ENCODE peak calls at places on chromosomes 1 and 21, in four cellular contexts. A is GM23248, U is fibroblast of lung, J is IMR-90. E is an unnamed sample.

GRCh38 chr1:237205400-237206064 is 163.5 kb downstream of the RYR2 start:
- DNase-seq in A (peak; percentile 45), U (no peak), J (peak; percentile 16), E (no peak)

GRCh38 chr1:107964397-107965111 is 426 bp downstream of the VAV3 start:
- DNase-seq in A (peak; percentile 34), U (peak; percentile 9), J (no peak), E (peak; percentile 24)

GRCh38 chr1:76425104-76425842 is 350.7 kb downstream of the ST6GALNAC3 start:
- DNase-seq in A (no peak), U (no peak), J (no peak), E (no peak)

GRCh38 chr1:62687903-62688686 is at the start of gene DOCK7:
- DNase-seq in A (peak; percentile 91), U (peak; percentile 82), J (peak; percentile 74), E (peak; percentile 90)

GRCh38 chr1:201346337-201346939 is 31.0 kb downstream of the TNNT2 start:
- DNase-seq in A (peak; percentile 71), U (peak; percentile 49), J (peak; percentile 61), E (peak; percentile 72)

GRCh38 chr1:28104866-28105467 is 16.6 kb upstream of the EYA3 start:
- DNase-seq in A (peak; percentile 81), U (peak; percentile 67), J (peak; percentile 76), E (peak; percentile 42)

GRCh38 chr1:28835237-28835650 is 23.3 kb downstream of the OPRD1 start:
- DNase-seq in A (no peak), U (no peak), J (no peak), E (no peak)

GRCh38 chr1:52139817-52140540 is 1.9 kb upstream of the ZFYVE9 start:
- DNase-seq in A (peak; percentile 96), U (peak; percentile 85), J (peak; percentile 88), E (peak; percentile 91)

GRCh38 chr1:151377150-151377884 is 4.8 kb upstream of the SELENBP1 start:
- DNase-seq in A (no peak), U (no peak), J (no peak), E (no peak)

GRCh38 chr1:66323958-66324357 is 210.0 kb upstream of the SGIP1 start:
- DNase-seq in A (peak; percentile 40), U (peak; percentile 64), J (peak; percentile 35), E (peak; percentile 30)

GRCh38 chr1:24283326-24284155 is 35.6 kb upstream of the GRHL3 start:
- DNase-seq in A (peak; percentile 82), U (peak; percentile 87), J (peak; percentile 86), E (peak; percentile 66)

GRCh38 chr1:156070523-156070922 is 9.6 kb downstream of the RAB25 start:
- DNase-seq in A (no peak), U (no peak), J (no peak), E (no peak)

GRCh38 chr21:15060776-15061175 is 4.0 kb downstream of the NRIP1 start:
- DNase-seq in A (peak; percentile 48), U (peak; percentile 66), J (peak; percentile 51), E (peak; percentile 53)

GRCh38 chr21:15062566-15062965 is 2.2 kb downstream of the NRIP1 start:
- DNase-seq in A (peak; percentile 26), U (peak; percentile 15), J (no peak), E (peak; percentile 33)

GRCh38 chr21:15061284-15061683 is 3.5 kb downstream of the NRIP1 start:
- DNase-seq in A (no peak), U (no peak), J (no peak), E (no peak)

GRCh38 chr21:15063081-15063820 is 1.5 kb downstream of the NRIP1 start:
- DNase-seq in A (peak; percentile 51), U (peak; percentile 50), J (peak; percentile 18), E (peak; percentile 41)

DNA sequence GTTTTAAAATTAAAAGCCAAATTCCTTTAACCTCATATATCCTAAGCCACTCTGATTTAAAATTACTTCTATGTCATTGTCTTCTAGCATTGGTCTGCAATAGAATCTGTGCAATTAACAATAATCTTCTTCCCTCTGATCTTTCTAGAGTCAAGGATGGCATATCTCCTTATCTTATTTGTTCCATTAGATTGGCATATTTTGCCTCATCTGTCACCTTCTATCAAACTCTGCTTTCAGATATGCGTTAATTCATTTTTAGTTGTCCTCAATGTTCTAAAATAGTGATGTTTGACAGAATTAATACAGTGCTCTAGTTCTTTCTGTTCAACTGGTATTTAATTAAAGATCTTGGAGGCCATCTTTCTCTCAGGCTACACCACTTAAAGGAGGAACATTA is 3.1 kb downstream of the NRIP1 start:
- DNase-seq in A (no peak), U (no peak), J (no peak), E (no peak)
- H3K9ac ChIP-seq in A (peak overlapping the region; percentile 91), U (no peak overlapping the region), J (peak overlapping the region; percentile 19), E (peak overlapping the region; percentile 91)

DNA sequence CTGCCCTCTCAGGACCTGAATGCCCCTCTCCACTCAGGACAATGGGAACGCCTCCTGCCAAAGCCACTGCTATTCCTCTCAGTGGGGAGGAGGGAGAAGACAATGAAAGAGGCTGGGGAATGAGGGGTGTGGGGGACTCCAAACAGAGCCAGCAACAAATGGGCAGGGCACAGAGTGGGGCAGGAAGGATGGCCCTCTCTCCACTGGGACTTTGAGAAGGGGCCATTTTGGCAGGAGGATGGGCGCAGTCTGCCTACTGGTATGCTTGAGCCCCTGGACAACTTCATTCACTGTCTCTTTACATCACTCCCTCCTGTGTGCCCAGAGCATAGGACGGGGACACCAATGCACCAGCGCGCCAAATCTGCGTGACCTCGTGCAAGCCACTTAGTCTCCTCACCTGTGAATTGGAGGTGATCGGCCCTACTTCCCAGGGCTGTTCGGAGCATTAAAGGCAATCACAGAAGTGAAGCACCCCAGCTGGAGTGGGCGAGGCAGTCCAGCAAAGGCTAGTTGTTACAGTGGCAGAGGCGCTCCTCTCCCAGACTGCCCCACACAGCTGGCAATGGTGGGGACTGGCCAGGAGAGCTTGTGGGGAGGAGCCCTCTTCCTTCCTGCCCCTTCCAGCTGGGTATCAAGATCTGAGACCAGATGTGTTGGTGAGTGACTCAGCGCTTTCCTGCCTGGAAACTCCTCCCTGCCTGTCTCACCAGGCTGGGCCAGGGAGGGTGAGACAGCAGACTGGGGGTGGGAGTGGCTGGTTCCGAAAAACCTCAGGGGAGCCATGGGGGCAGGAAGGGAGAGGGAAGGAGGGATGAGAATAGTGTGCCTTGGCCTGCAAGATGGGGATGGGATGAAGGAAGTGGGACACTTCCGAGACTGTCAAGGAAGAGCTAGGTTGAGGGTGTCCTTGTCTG is 22.4 kb upstream of the SYNC start:
- DNase-seq in A (peak; percentile 97), U (peak; percentile 95), J (peak; percentile 96), E (peak; percentile 92)
- H3K4me3 ChIP-seq in A (no peak overlapping the region), U (no peak overlapping the region), J (no peak overlapping the region), E (peak overlapping the region; percentile 25)

GRCh38 chr1:25858906-25859789 is at the start of gene AUNIP:
- DNase-seq in A (peak; percentile 97), U (peak; percentile 84), J (peak; percentile 85), E (peak; percentile 96)
- H3K4me1 ChIP-seq in A (no peaks in the 10 kb centered on the region), U (peaks cover 4% of the 10 kb centered on the region), J (no peaks in the 10 kb centered on the region), E (peaks cover 11% of the 10 kb centered on the region)

GRCh38 chr1:114346480-114347029 is 164.4 kb downstream of the TRIM33 start:
- DNase-seq in A (peak; percentile 98), U (peak; percentile 87), J (peak; percentile 90), E (peak; percentile 99)
- H3K9ac ChIP-seq in A (peak overlapping the region; percentile 76), U (no peak overlapping the region), J (peak overlapping the region; percentile 62), E (peak overlapping the region; percentile 61)

GRCh38 chr1:234969011-234969441 is 159.6 kb downstream of the TOMM20 start:
- DNase-seq in A (no peak), U (no peak), J (peak; percentile 84), E (no peak)

GRCh38 chr1:234968470-234968869 is 160.2 kb downstream of the TOMM20 start:
- DNase-seq in A (no peak), U (no peak), J (no peak), E (no peak)

GRCh38 chr1:234970371-234970730 is 158.3 kb downstream of the TOMM20 start:
- DNase-seq in A (no peak), U (peak; percentile 98), J (peak; percentile 98), E (no peak)

GRCh38 chr1:234970731-234971476 is 157.7 kb downstream of the TOMM20 start:
- DNase-seq in A (peak; percentile 91), U (peak; percentile 100), J (peak; percentile 98), E (peak; percentile 90)

DNA sequence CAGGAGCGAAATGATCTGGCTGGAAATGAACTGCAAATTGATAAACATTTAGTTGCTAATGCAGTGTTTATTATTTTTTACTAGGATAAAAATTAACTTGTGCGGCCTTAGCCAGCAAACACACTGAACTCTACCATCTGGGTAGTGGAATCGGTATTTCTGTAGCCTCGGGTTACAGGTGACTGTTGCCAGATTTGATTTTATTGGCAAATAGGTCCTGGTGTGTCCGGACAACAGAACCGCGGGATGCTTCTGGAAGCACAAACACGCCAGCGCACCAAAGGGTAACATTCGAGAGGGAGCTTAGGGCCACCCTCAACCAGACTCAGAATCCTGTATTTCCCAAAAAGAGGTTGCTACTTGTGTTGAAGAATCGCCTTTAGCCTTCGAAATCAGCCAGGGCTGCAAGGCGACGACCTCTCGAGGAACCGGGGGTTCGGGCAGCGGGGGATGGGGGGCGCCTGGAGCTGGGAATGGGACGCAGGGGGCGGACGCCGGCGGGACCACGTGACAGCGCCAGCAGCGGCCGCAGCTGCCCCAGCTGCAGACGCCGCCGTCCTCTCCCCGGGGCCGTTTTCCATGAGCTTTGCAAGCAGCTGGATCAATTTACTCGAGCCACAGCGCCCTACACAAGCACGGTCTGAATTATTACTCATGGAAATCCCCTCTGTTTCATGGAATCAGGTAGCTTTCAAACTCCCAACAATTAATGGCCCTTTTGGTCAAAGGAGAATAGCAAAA is 158.8 kb downstream of the TOMM20 start:
- DNase-seq in A (peak; percentile 86), U (peak; percentile 93), J (peak; percentile 92), E (peak; percentile 89)
- H3K4me3 ChIP-seq in A (peak overlapping the region; percentile 61), U (peak overlapping the region; percentile 38), J (peak overlapping the region; percentile 28), E (peak overlapping the region; percentile 73)

GRCh38 chr21:42670884-42671283 is 17.5 kb downstream of the PDE9A start:
- DNase-seq in A (no peak), U (no peak), J (no peak), E (no peak)

GRCh38 chr21:42671778-42672593 is 18.6 kb downstream of the PDE9A start:
- DNase-seq in A (no peak), U (peak; percentile 57), J (no peak), E (no peak)

GRCh38 chr21:42668620-42669019 is 15.2 kb downstream of the PDE9A start:
- DNase-seq in A (no peak), U (no peak), J (no peak), E (no peak)

GRCh38 chr21:42669069-42669468 is 15.6 kb downstream of the PDE9A start:
- DNase-seq in A (peak; percentile 14), U (no peak), J (no peak), E (no peak)

GRCh38 chr21:42670058-42670830 is 16.8 kb downstream of the PDE9A start:
- DNase-seq in A (no peak), U (no peak), J (no peak), E (no peak)
- H3K4me1 ChIP-seq in A (no peaks in the 10 kb centered on the region), U (no peaks in the 10 kb centered on the region), J (peaks cover 2% of the 10 kb centered on the region), E (peaks cover 13% of the 10 kb centered on the region)

GRCh38 chr1:177871633-177872562 is 98.0 kb downstream of the SEC16B start:
- DNase-seq in A (no peak), U (no peak), J (no peak), E (no peak)
- H3K9ac ChIP-seq in A (no peak overlapping the region), U (no peak overlapping the region), J (no peak overlapping the region), E (no peak overlapping the region)

GRCh38 chr21:46345861-46346260 is 21.9 kb downstream of the PCNT start:
- DNase-seq in A (no peak), U (no peak), J (no peak), E (no peak)
- H3K4me3 ChIP-seq in A (no peak overlapping the region), U (no peak overlapping the region), J (no peak overlapping the region), E (no peak overlapping the region)

E was measured in adipocyte.